ENCODE peak calls at places on chromosomes 3 and 15, in nine cellular contexts. Z is NCI-H460; B is tibial artery; X is body of pancreas; V is activated CD8-positive, alpha-beta memory T cell treated with anti-CD3 and anti-CD28 coated beads for 1 hour; Q is mesothelial cell of epicardium; J is heart left ventricle; C is adipocyte; R is cardiac muscle cell. K is an unnamed sample.

GRCh38 chr3:151058742-151059141 is 26.7 kb upstream of the MED12L start:
- DNase-seq in Z (no peak), B (no peak), X (no peak), V (no peak), Q (no peak), J (no peak), C (no peak), R (no peak), K (peak)

GRCh38 chr3:41711656-41712055 is 250.2 kb downstream of the ULK4 start:
- DNase-seq in Z (no peak), B (no peak), X (no peak), V (no peak), Q (no peak), J (no peak), C (peak), R (peak), K (no peak)

GRCh38 chr3:126212629-126213375 is 32.4 kb upstream of the ALDH1L1 start:
- DNase-seq in Z (peak), B (peak), X (peak), V (no peak), Q (peak), J (peak), C (peak), R (peak), K (peak)

GRCh38 chr3:196149375-196149774 is 61.8 kb downstream of the ZDHHC19 start:
- DNase-seq in Z (no peak), B (no peak), X (no peak), V (no peak), Q (no peak), J (no peak), C (no peak), R (no peak), K (no peak)

GRCh38 chr15:80264031-80264430 is 12.0 kb upstream of the CTXND1 start:
- DNase-seq in Z (no peak), B (no peak), X (no peak), V (no peak), Q (no peak), J (no peak), C (peak), R (peak), K (no peak)

GRCh38 chr3:39434574-39434973 is 28.1 kb downstream of the RPSA start:
- DNase-seq in Z (no peak), B (no peak), X (no peak), V (no peak), Q (no peak), J (no peak), C (no peak), R (no peak), K (no peak)

GRCh38 chr15:30649952-30650929 is 24.3 kb downstream of the ARHGAP11B start:
- DNase-seq in Z (no peak), B (no peak), X (no peak), V (no peak), Q (no peak), J (no peak), C (peak), R (no peak), K (no peak)

GRCh38 chr15:92409006-92409405 is 15.3 kb downstream of the ST8SIA2 start:
- DNase-seq in Z (no peak), B (no peak), X (no peak), V (no peak), Q (no peak), J (no peak), C (no peak), R (no peak), K (no peak)

GRCh38 chr3:13839766-13840340 is 40.0 kb downstream of the WNT7A start:
- DNase-seq in Z (no peak), B (no peak), X (no peak), V (no peak), Q (no peak), J (no peak), C (no peak), R (no peak), K (no peak)

GRCh38 chr3:33334364-33334763 is 57.1 kb downstream of the FBXL2 start:
- DNase-seq in Z (no peak), B (no peak), X (no peak), V (no peak), Q (no peak), J (no peak), C (no peak), R (no peak), K (no peak)

GRCh38 chr15:58299311-58299850 is 132.4 kb upstream of the LIPC start:
- DNase-seq in Z (no peak), B (no peak), X (no peak), V (no peak), Q (no peak), J (no peak), C (no peak), R (peak), K (no peak)

GRCh38 chr3:138774529-138775253 is 60.0 kb downstream of the PIK3CB start:
- DNase-seq in Z (peak), B (no peak), X (peak), V (no peak), Q (no peak), J (peak), C (peak), R (peak), K (peak)

GRCh38 chr3:172034786-172035685 is 4.3 kb upstream of the FNDC3B start:
- DNase-seq in Z (peak), B (no peak), X (no peak), V (no peak), Q (no peak), J (no peak), C (no peak), R (peak), K (no peak)

GRCh38 chr3:111874177-111874820 is 15.2 kb downstream of the PHLDB2 start:
- DNase-seq in Z (no peak), B (no peak), X (no peak), V (no peak), Q (no peak), J (no peak), C (peak), R (no peak), K (no peak)

GRCh38 chr15:66885281-66885915 is 180.0 kb upstream of the SMAD3 start:
- DNase-seq in Z (no peak), B (peak), X (no peak), V (no peak), Q (peak), J (peak), C (no peak), R (no peak), K (peak)

GRCh38 chr15:34682673-34683072 is 72.1 kb downstream of the GJD2 start:
- DNase-seq in Z (no peak), B (no peak), X (no peak), V (no peak), Q (no peak), J (no peak), C (no peak), R (no peak), K (no peak)

GRCh38 chr3:9717050-9717555 is 13.5 kb downstream of the CPNE9 start:
- DNase-seq in Z (no peak), B (no peak), X (no peak), V (no peak), Q (no peak), J (no peak), C (no peak), R (no peak), K (no peak)

GRCh38 chr3:38843898-38844297 is 27.9 kb upstream of the SCN10A start:
- DNase-seq in Z (peak), B (no peak), X (no peak), V (no peak), Q (no peak), J (peak), C (peak), R (peak), K (no peak)

GRCh38 chr15:40771242-40771641 is 1.5 kb downstream of the C15orf62 start:
- DNase-seq in Z (no peak), B (no peak), X (no peak), V (no peak), Q (no peak), J (no peak), C (no peak), R (no peak), K (no peak)

GRCh38 chr3:10653241-10653640 is 147.9 kb upstream of the ATP2B2 start:
- DNase-seq in Z (no peak), B (no peak), X (no peak), V (no peak), Q (no peak), J (peak), C (no peak), R (no peak), K (no peak)

GRCh38 chr3:169232863-169233262 is 430.6 kb downstream of the MECOM start:
- DNase-seq in Z (peak), B (no peak), X (no peak), V (no peak), Q (no peak), J (no peak), C (no peak), R (peak), K (no peak)

GRCh38 chr3:30193625-30194044 is 412.8 kb upstream of the TGFBR2 start:
- DNase-seq in Z (no peak), B (no peak), X (no peak), V (no peak), Q (no peak), J (no peak), C (no peak), R (no peak), K (no peak)

GRCh38 chr3:12992629-12993021 is 80.6 kb downstream of the IQSEC1 start:
- DNase-seq in Z (no peak), B (no peak), X (no peak), V (no peak), Q (no peak), J (peak), C (no peak), R (no peak), K (peak)

GRCh38 chr15:27480642-27481041 is 509.7 kb downstream of the GABRG3 start:
- DNase-seq in Z (no peak), B (no peak), X (no peak), V (no peak), Q (no peak), J (no peak), C (no peak), R (no peak), K (no peak)

GRCh38 chr3:124774305-124774673 is 44.0 kb downstream of the UMPS start:
- DNase-seq in Z (no peak), B (no peak), X (peak), V (no peak), Q (peak), J (peak), C (peak), R (peak), K (no peak)